ENCODE peak calls at places on chromosome 18, in five cellular contexts. M, G, F, D and H are unnamed samples.

GRCh38 chr18:55319517-55319905 is 268.5 kb downstream of the TCF4 start:
- DNase-seq in F (no peak), D (no peak), G (no peak), M (peak; percentile 48), H (no peak)

GRCh38 chr18:76957384-76958355 is 135.3 kb downstream of the ZNF236 start:
- DNase-seq in G (no peak), M (peak; percentile 54), D (no peak), F (no peak), H (no peak)

GRCh38 chr18:57437782-57438668 is 2.9 kb downstream of the ONECUT2 start:
- DNase-seq in D (peak; percentile 56), G (peak; percentile 21), M (peak; percentile 73), F (no peak), H (peak; percentile 83)

GRCh38 chr18:14075196-14075595 is 57.0 kb downstream of the ZNF519 start:
- DNase-seq in M (no peak), F (no peak), D (no peak), G (no peak), H (no peak)

GRCh38 chr18:68826111-68826510 is 28.2 kb downstream of the CCDC102B start:
- DNase-seq in G (no peak), F (no peak), M (peak; percentile 18), D (no peak), H (no peak)

GRCh38 chr18:55213586-55213985 is 254.3 kb upstream of the CCDC68 start:
- DNase-seq in M (no peak), G (no peak), D (no peak), F (no peak), H (no peak)

GRCh38 chr18:54557958-54558357 is 33.1 kb upstream of the DYNAP start:
- DNase-seq in D (no peak), M (no peak), F (no peak), G (no peak), H (no peak)

GRCh38 chr18:27073404-27073830 is 111.7 kb downstream of the CHST9 start:
- DNase-seq in D (no peak), G (no peak), M (no peak), F (no peak), H (no peak)

GRCh38 chr18:62183578-62184195 is 3.2 kb downstream of the PIGN start:
- DNase-seq in D (peak; percentile 82), G (peak; percentile 10), F (no peak), M (peak; percentile 72), H (peak; percentile 33)

GRCh38 chr18:6414118-6414722 is 491 bp downstream of the L3MBTL4 start:
- DNase-seq in F (peak; percentile 80), M (peak; percentile 23), G (no peak), D (peak; percentile 22), H (no peak)

GRCh38 chr18:57059366-57059765 is 87.5 kb upstream of the BOD1L2 start:
- DNase-seq in M (no peak), F (no peak), G (no peak), D (no peak), H (no peak)

GRCh38 chr18:77470836-77471413 is 221.3 kb downstream of the GALR1 start:
- DNase-seq in F (no peak), M (peak; percentile 54), D (no peak), G (no peak), H (no peak)

GRCh38 chr18:49795612-49796552 is 17.5 kb downstream of the ACAA2 start:
- DNase-seq in D (no peak), M (no peak), F (no peak), G (no peak), H (no peak)

GRCh38 chr18:9380571-9381390 is 46.2 kb downstream of the TWSG1 start:
- DNase-seq in M (peak; percentile 59), G (no peak), D (no peak), F (no peak), H (no peak)

GRCh38 chr18:14939141-14939540 is 191.2 kb downstream of the ANKRD30B start:
- DNase-seq in M (no peak), G (no peak), F (no peak), D (no peak), H (no peak)

DNA sequence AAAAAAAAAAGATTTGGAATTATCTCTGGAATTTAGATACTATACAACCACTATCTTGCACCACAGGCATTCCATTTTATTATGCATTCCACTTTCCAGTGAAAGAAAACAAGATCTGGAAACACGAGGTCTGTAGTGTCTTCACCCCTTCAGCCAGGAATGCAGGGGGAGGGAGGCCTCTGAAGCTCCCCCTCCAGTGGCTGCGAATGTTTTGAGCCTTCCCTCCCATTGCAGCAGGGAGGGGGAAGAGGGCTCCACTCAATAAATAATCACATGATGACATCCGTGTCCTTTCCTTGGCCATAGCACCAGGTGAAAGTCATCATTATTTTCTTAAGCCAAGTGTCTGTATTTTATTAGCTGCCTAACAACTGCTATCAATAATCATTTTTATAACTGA is 38.7 kb downstream of the ALPK2 start:
- DNase-seq in M (peak; percentile 95), F (peak; percentile 81), G (no peak), D (no peak), H (no peak)
- H3K27ac ChIP-seq in M (peak overlapping the region; percentile 92), F (no peak overlapping the region), G (no peak overlapping the region), D (no peak overlapping the region), H (no peak overlapping the region)

DNA sequence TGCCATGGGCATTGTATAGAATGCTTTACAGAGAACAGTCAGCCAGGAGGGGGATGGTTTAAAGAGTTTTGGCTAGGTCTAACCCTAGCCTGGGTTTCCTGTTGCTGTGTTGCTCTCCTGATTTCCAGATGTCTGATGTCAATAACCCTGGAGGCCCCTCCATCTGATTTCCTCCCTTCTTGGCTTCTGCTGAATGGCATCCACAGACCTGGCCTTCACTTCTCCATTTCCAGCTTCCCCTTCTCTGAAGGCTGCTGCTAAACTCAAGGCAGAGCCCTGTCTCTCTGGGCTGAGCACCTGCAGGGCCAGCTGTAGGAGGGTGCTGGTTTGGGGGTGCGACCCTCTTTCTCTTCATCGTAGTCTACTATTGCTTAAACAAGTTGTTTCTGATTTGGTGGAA is 153.4 kb downstream of the HRH4 start:
- DNase-seq in G (no peak), D (no peak), M (no peak), F (no peak), H (no peak)
- H3K27ac ChIP-seq in G (no peak overlapping the region), D (no peak overlapping the region), M (no peak overlapping the region), F (no peak overlapping the region), H (no peak overlapping the region)

GRCh38 chr18:67771271-67771670 is 254.8 kb upstream of the DSEL start:
- DNase-seq in G (no peak), D (no peak), M (peak; percentile 53), F (no peak), H (no peak)

GRCh38 chr18:67766930-67767329 is 250.4 kb upstream of the DSEL start:
- DNase-seq in G (no peak), D (no peak), M (peak; percentile 68), F (no peak), H (no peak)

GRCh38 chr18:67770520-67770919 is 254.0 kb upstream of the DSEL start:
- DNase-seq in F (no peak), M (no peak), D (no peak), G (no peak), H (no peak)
- H3K27ac ChIP-seq in F (no peak overlapping the region), M (no peak overlapping the region), D (no peak overlapping the region), G (no peak overlapping the region), H (no peak overlapping the region)

GRCh38 chr18:3067213-3068118 is 54.5 kb upstream of the LPIN2 start:
- DNase-seq in D (no peak), F (no peak), M (no peak), G (no peak), H (no peak)
- H3K27ac ChIP-seq in D (no peak overlapping the region), F (no peak overlapping the region), M (peak overlapping the region; percentile 30), G (no peak overlapping the region), H (no peak overlapping the region)

DNA sequence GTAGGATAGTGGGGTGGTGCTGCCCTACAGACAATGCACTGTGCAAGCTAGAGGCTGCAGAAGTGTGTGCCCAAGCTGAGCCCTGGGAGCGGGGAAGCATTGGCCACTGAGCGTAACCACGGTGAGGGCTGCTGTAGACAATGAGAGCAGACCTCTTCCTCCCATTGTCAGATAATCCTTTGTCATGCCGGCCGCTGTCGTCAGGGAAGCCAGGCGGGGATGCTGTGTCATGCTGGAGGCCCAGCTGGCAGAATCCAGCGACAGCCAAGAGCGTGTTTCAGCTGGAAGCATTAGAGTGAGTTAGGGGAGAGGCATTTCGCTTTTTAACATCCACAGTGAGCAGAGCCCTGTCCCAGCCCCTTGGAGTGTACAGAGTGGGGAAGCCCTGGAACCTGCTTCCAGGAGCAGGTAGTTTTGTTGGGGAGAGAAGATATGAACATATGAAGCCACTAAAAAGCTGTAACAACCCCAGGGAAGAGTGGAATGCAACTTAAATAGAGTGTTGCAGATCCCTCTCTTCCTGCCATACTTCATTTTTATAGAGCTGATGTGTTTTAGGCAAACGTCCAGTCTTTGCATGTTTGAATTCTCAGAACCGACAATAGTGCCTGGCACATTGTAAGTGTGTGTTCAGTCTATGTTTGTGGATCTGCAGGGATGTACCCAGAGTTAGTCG is 7.0 kb downstream of the CTIF start:
- DNase-seq in M (peak; percentile 73), D (no peak), G (peak; percentile 88), F (peak; percentile 90), H (peak; percentile 66)
- H3K27ac ChIP-seq in M (no peak overlapping the region), D (no peak overlapping the region), G (no peak overlapping the region), F (peak overlapping the region; percentile 77), H (no peak overlapping the region)